ENCODE peak calls at places on chromosomes 4 and X, in nine cellular contexts. One of them, this sample, is unnamed.

GRCh38 chr4:152678841-152679240 is 956 bp downstream of the TMEM154 start:
- DNase-seq in SK-N-SH: no peak
- DNase-seq in GM12865: no peak
- DNase-seq in progenitor cell of endocrine pancreas: no peak
- DNase-seq in astrocyte of the spinal cord: no peak
- DNase-seq in PC-9: no peak
- DNase-seq in heart right ventricle: no peak
- DNase-seq in hepatocyte: no peak
- DNase-seq in heart left ventricle: no peak
- DNase-seq in this sample: no peak

GRCh38 chr4:120633810-120634209 is 288.7 kb downstream of the PRDM5 start:
- DNase-seq in SK-N-SH: no peak
- DNase-seq in GM12865: no peak
- DNase-seq in progenitor cell of endocrine pancreas: no peak
- DNase-seq in astrocyte of the spinal cord: no peak
- DNase-seq in PC-9: no peak
- DNase-seq in heart right ventricle: no peak
- DNase-seq in hepatocyte: no peak
- DNase-seq in heart left ventricle: no peak
- DNase-seq in this sample: no peak

GRCh38 chr4:19521151-19521550 is 730.6 kb upstream of the SLIT2 start:
- DNase-seq in SK-N-SH: no peak
- DNase-seq in GM12865: no peak
- DNase-seq in progenitor cell of endocrine pancreas: no peak
- DNase-seq in astrocyte of the spinal cord: no peak
- DNase-seq in PC-9: no peak
- DNase-seq in heart right ventricle: no peak
- DNase-seq in hepatocyte: no peak
- DNase-seq in heart left ventricle: no peak
- DNase-seq in this sample: no peak

GRCh38 chrX:9522756-9523155 is 57.9 kb downstream of the TBL1X start:
- DNase-seq in SK-N-SH: no peak
- DNase-seq in GM12865: no peak
- DNase-seq in progenitor cell of endocrine pancreas: no peak
- DNase-seq in astrocyte of the spinal cord: no peak
- DNase-seq in PC-9: no peak
- DNase-seq in heart right ventricle: no peak
- DNase-seq in hepatocyte: no peak
- DNase-seq in heart left ventricle: no peak
- DNase-seq in this sample: no peak

GRCh38 chrX:3346436-3347329 is at the start of gene MXRA5:
- DNase-seq in SK-N-SH: peak
- DNase-seq in GM12865: no peak
- DNase-seq in progenitor cell of endocrine pancreas: peak
- DNase-seq in astrocyte of the spinal cord: peak
- DNase-seq in PC-9: no peak
- DNase-seq in heart right ventricle: peak
- DNase-seq in hepatocyte: peak
- DNase-seq in heart left ventricle: peak
- DNase-seq in this sample: no peak

GRCh38 chrX:101219116-101219839 is at the start of gene DRP2:
- DNase-seq in SK-N-SH: no peak
- DNase-seq in GM12865: no peak
- DNase-seq in progenitor cell of endocrine pancreas: no peak
- DNase-seq in astrocyte of the spinal cord: peak
- DNase-seq in PC-9: no peak
- DNase-seq in heart right ventricle: no peak
- DNase-seq in hepatocyte: no peak
- DNase-seq in heart left ventricle: no peak
- DNase-seq in this sample: no peak

GRCh38 chr4:54167508-54167907 is 61.6 kb upstream of the PDGFRA start:
- DNase-seq in SK-N-SH: no peak
- DNase-seq in GM12865: no peak
- DNase-seq in progenitor cell of endocrine pancreas: no peak
- DNase-seq in astrocyte of the spinal cord: no peak
- DNase-seq in PC-9: no peak
- DNase-seq in heart right ventricle: no peak
- DNase-seq in hepatocyte: no peak
- DNase-seq in heart left ventricle: no peak
- DNase-seq in this sample: no peak

GRCh38 chrX:20433376-20433775 is 166.7 kb upstream of the RPS6KA3 start:
- DNase-seq in SK-N-SH: no peak
- DNase-seq in GM12865: no peak
- DNase-seq in progenitor cell of endocrine pancreas: no peak
- DNase-seq in astrocyte of the spinal cord: no peak
- DNase-seq in PC-9: peak
- DNase-seq in heart right ventricle: no peak
- DNase-seq in hepatocyte: no peak
- DNase-seq in heart left ventricle: no peak
- DNase-seq in this sample: no peak

GRCh38 chrX:40746536-40746935 is 11.2 kb upstream of the MED14 start:
- DNase-seq in SK-N-SH: no peak
- DNase-seq in GM12865: no peak
- DNase-seq in progenitor cell of endocrine pancreas: no peak
- DNase-seq in astrocyte of the spinal cord: no peak
- DNase-seq in PC-9: no peak
- DNase-seq in heart right ventricle: no peak
- DNase-seq in hepatocyte: no peak
- DNase-seq in heart left ventricle: no peak
- DNase-seq in this sample: no peak

GRCh38 chr4:174318829-174319764 is 35.4 kb downstream of the CEP44 start:
- DNase-seq in SK-N-SH: peak
- DNase-seq in GM12865: peak
- DNase-seq in progenitor cell of endocrine pancreas: no peak
- DNase-seq in astrocyte of the spinal cord: peak
- DNase-seq in PC-9: no peak
- DNase-seq in heart right ventricle: no peak
- DNase-seq in hepatocyte: peak
- DNase-seq in heart left ventricle: no peak
- DNase-seq in this sample: no peak

GRCh38 chrX:17459008-17459407 is 84.0 kb downstream of the NHS start:
- DNase-seq in SK-N-SH: no peak
- DNase-seq in GM12865: no peak
- DNase-seq in progenitor cell of endocrine pancreas: no peak
- DNase-seq in astrocyte of the spinal cord: peak
- DNase-seq in PC-9: no peak
- DNase-seq in heart right ventricle: no peak
- DNase-seq in hepatocyte: peak
- DNase-seq in heart left ventricle: no peak
- DNase-seq in this sample: no peak

GRCh38 chr4:6331018-6331417 is 61.4 kb downstream of the WFS1 start:
- DNase-seq in SK-N-SH: no peak
- DNase-seq in GM12865: peak
- DNase-seq in progenitor cell of endocrine pancreas: no peak
- DNase-seq in astrocyte of the spinal cord: no peak
- DNase-seq in PC-9: no peak
- DNase-seq in heart right ventricle: no peak
- DNase-seq in hepatocyte: peak
- DNase-seq in heart left ventricle: peak
- DNase-seq in this sample: no peak

GRCh38 chr4:40199179-40199670 is 2.4 kb downstream of the RHOH start:
- DNase-seq in SK-N-SH: no peak
- DNase-seq in GM12865: peak
- DNase-seq in progenitor cell of endocrine pancreas: no peak
- DNase-seq in astrocyte of the spinal cord: no peak
- DNase-seq in PC-9: no peak
- DNase-seq in heart right ventricle: no peak
- DNase-seq in hepatocyte: no peak
- DNase-seq in heart left ventricle: no peak
- DNase-seq in this sample: no peak

GRCh38 chr4:21512351-21512750 is 436.2 kb downstream of the KCNIP4 start:
- DNase-seq in SK-N-SH: peak
- DNase-seq in GM12865: peak
- DNase-seq in progenitor cell of endocrine pancreas: no peak
- DNase-seq in astrocyte of the spinal cord: peak
- DNase-seq in PC-9: no peak
- DNase-seq in heart right ventricle: no peak
- DNase-seq in hepatocyte: peak
- DNase-seq in heart left ventricle: no peak
- DNase-seq in this sample: no peak

GRCh38 chrX:133254666-133255065 is 36.5 kb upstream of the TFDP3 start:
- DNase-seq in SK-N-SH: no peak
- DNase-seq in GM12865: no peak
- DNase-seq in progenitor cell of endocrine pancreas: no peak
- DNase-seq in astrocyte of the spinal cord: peak
- DNase-seq in PC-9: peak
- DNase-seq in heart right ventricle: no peak
- DNase-seq in hepatocyte: no peak
- DNase-seq in heart left ventricle: no peak
- DNase-seq in this sample: no peak

DNA sequence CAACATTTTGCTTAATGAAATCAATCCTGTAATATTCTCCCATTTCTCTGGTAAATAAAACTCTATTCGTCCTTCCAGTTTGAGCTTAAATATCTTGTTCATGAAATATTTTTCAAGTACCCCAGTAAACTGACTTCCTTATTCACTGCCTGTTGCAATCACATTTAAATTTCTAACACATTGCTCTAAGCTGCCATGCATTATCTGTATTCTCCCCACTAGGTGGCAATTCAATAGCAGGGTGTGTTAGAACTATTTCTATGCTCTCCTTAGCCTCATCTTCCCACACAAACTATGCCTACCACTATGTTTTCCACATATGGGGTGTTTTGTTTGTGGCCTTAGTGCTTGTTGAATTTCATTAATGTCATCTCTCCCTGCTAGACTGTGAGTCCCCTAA is 377.1 kb upstream of the HS3ST1 start:
- DNase-seq in SK-N-SH: no peak
- DNase-seq in GM12865: peak
- DNase-seq in progenitor cell of endocrine pancreas: no peak
- DNase-seq in astrocyte of the spinal cord: peak
- DNase-seq in PC-9: no peak
- DNase-seq in heart right ventricle: no peak
- DNase-seq in hepatocyte: peak
- DNase-seq in heart left ventricle: no peak
- DNase-seq in this sample: no peak
- TF ChIP-seq CTCF in SK-N-SH: no peak
- TF ChIP-seq CTCF in GM12865: peak
- TF ChIP-seq CTCF in progenitor cell of endocrine pancreas: peak
- TF ChIP-seq CTCF in astrocyte of the spinal cord: peak
- TF ChIP-seq CTCF in PC-9: peak
- TF ChIP-seq CTCF in heart right ventricle: peak
- TF ChIP-seq CTCF in hepatocyte: peak
- TF ChIP-seq CTCF in heart left ventricle: peak
- TF ChIP-seq CTCF in this sample: peak

GRCh38 chr4:162131256-162131655 is 32.5 kb downstream of the FSTL5 start:
- DNase-seq in SK-N-SH: no peak
- DNase-seq in GM12865: no peak
- DNase-seq in progenitor cell of endocrine pancreas: no peak
- DNase-seq in astrocyte of the spinal cord: no peak
- DNase-seq in PC-9: no peak
- DNase-seq in heart right ventricle: no peak
- DNase-seq in hepatocyte: no peak
- DNase-seq in heart left ventricle: no peak
- DNase-seq in this sample: no peak
- TF ChIP-seq CTCF in SK-N-SH: peak
- TF ChIP-seq CTCF in GM12865: no peak
- TF ChIP-seq CTCF in progenitor cell of endocrine pancreas: peak
- TF ChIP-seq CTCF in astrocyte of the spinal cord: peak
- TF ChIP-seq CTCF in PC-9: peak
- TF ChIP-seq CTCF in heart right ventricle: no peak
- TF ChIP-seq CTCF in hepatocyte: peak
- TF ChIP-seq CTCF in heart left ventricle: no peak
- TF ChIP-seq CTCF in this sample: no peak

DNA sequence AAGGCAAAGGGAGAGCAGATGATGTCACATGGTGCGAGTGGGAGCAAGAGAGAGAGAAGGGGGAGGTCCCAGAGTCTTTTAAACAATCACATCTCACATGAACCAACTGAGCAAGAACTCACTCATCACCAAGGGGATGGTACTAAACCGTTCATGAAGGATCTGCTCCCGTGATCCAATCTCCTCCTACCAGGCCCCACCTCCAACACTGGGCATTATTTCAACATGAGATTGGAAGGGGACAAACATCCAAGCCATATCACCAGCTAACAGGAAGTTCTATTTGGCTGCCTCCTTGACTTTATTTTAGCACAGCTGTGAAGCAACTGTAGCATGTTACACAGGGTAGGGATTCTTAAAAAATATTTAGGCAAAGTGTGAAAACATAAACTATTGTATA is 102.5 kb downstream of the DDIT4L start:
- DNase-seq in SK-N-SH: no peak
- DNase-seq in GM12865: no peak
- DNase-seq in progenitor cell of endocrine pancreas: no peak
- DNase-seq in astrocyte of the spinal cord: no peak
- DNase-seq in PC-9: no peak
- DNase-seq in heart right ventricle: no peak
- DNase-seq in hepatocyte: no peak
- DNase-seq in heart left ventricle: no peak
- DNase-seq in this sample: no peak
- TF ChIP-seq CTCF in SK-N-SH: no peak
- TF ChIP-seq CTCF in GM12865: no peak
- TF ChIP-seq CTCF in progenitor cell of endocrine pancreas: no peak
- TF ChIP-seq CTCF in astrocyte of the spinal cord: no peak
- TF ChIP-seq CTCF in PC-9: no peak
- TF ChIP-seq CTCF in heart right ventricle: no peak
- TF ChIP-seq CTCF in hepatocyte: no peak
- TF ChIP-seq CTCF in heart left ventricle: no peak
- TF ChIP-seq CTCF in this sample: no peak

GRCh38 chr4:71775449-71775848 is 8.4 kb downstream of the GC start:
- DNase-seq in SK-N-SH: no peak
- DNase-seq in GM12865: no peak
- DNase-seq in progenitor cell of endocrine pancreas: no peak
- DNase-seq in astrocyte of the spinal cord: no peak
- DNase-seq in PC-9: no peak
- DNase-seq in heart right ventricle: no peak
- DNase-seq in hepatocyte: no peak
- DNase-seq in heart left ventricle: no peak
- DNase-seq in this sample: no peak

GRCh38 chr4:71774136-71774535 is 9.7 kb downstream of the GC start:
- DNase-seq in SK-N-SH: no peak
- DNase-seq in GM12865: no peak
- DNase-seq in progenitor cell of endocrine pancreas: no peak
- DNase-seq in astrocyte of the spinal cord: no peak
- DNase-seq in PC-9: no peak
- DNase-seq in heart right ventricle: no peak
- DNase-seq in hepatocyte: no peak
- DNase-seq in heart left ventricle: no peak
- DNase-seq in this sample: no peak

GRCh38 chr4:71773004-71773403 is 10.9 kb downstream of the GC start:
- DNase-seq in SK-N-SH: no peak
- DNase-seq in GM12865: no peak
- DNase-seq in progenitor cell of endocrine pancreas: no peak
- DNase-seq in astrocyte of the spinal cord: no peak
- DNase-seq in PC-9: no peak
- DNase-seq in heart right ventricle: no peak
- DNase-seq in hepatocyte: no peak
- DNase-seq in heart left ventricle: no peak
- DNase-seq in this sample: no peak

GRCh38 chr4:71771613-71772012 is 12.3 kb downstream of the GC start:
- DNase-seq in SK-N-SH: no peak
- DNase-seq in GM12865: no peak
- DNase-seq in progenitor cell of endocrine pancreas: no peak
- DNase-seq in astrocyte of the spinal cord: no peak
- DNase-seq in PC-9: no peak
- DNase-seq in heart right ventricle: no peak
- DNase-seq in hepatocyte: no peak
- DNase-seq in heart left ventricle: no peak
- DNase-seq in this sample: no peak

DNA sequence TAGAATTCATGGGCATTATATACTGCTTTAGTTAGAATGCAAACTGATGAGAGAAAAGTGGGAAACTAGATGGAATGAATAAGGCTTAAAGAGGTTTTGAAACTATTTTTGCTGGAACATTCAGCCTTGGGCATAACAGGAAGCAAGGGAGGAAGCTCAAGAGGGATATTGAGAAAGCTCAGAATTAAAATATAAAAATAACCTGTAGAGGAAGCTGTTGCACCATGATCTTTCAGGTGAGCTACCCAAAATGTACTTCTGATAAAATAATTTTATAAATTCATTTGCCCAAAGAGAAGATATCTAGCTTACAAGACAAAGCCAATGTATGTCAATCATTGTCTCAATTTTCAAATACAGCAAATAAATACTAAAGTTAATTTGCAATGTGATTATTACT is 11.3 kb downstream of the GC start:
- DNase-seq in SK-N-SH: no peak
- DNase-seq in GM12865: no peak
- DNase-seq in progenitor cell of endocrine pancreas: no peak
- DNase-seq in astrocyte of the spinal cord: no peak
- DNase-seq in PC-9: no peak
- DNase-seq in heart right ventricle: no peak
- DNase-seq in hepatocyte: no peak
- DNase-seq in heart left ventricle: no peak
- DNase-seq in this sample: no peak
- TF ChIP-seq CTCF in SK-N-SH: peak
- TF ChIP-seq CTCF in GM12865: peak
- TF ChIP-seq CTCF in progenitor cell of endocrine pancreas: peak
- TF ChIP-seq CTCF in astrocyte of the spinal cord: no peak
- TF ChIP-seq CTCF in PC-9: no peak
- TF ChIP-seq CTCF in heart right ventricle: no peak
- TF ChIP-seq CTCF in hepatocyte: peak
- TF ChIP-seq CTCF in heart left ventricle: no peak
- TF ChIP-seq CTCF in this sample: no peak

This sample was measured in D721Med.